ENCODE peak calls at places on chromosome 4, in four cellular contexts. One of them, this sample, is unnamed.

GRCh38 chr4:26032572-26033320 is 118.7 kb downstream of the SMIM20 start:
- DNase-seq in thyroid gland: peak
- DNase-seq in heart left ventricle: no peak
- DNase-seq in PC-9: no peak
- DNase-seq in this sample: no peak

GRCh38 chr4:145740796-145741195 is 60.9 kb downstream of the C4orf51 start:
- DNase-seq in thyroid gland: no peak
- DNase-seq in heart left ventricle: no peak
- DNase-seq in PC-9: no peak
- DNase-seq in this sample: no peak

GRCh38 chr4:140691369-140691768 is 64.8 kb downstream of the TBC1D9 start:
- DNase-seq in thyroid gland: no peak
- DNase-seq in heart left ventricle: no peak
- DNase-seq in PC-9: no peak
- DNase-seq in this sample: no peak

GRCh38 chr4:93289241-93289640 is 539.3 kb upstream of the ATOH1 start:
- DNase-seq in thyroid gland: no peak
- DNase-seq in heart left ventricle: no peak
- DNase-seq in PC-9: no peak
- DNase-seq in this sample: no peak

GRCh38 chr4:169110633-169111032 is 100.6 kb upstream of the CBR4 start:
- DNase-seq in thyroid gland: no peak
- DNase-seq in heart left ventricle: no peak
- DNase-seq in PC-9: no peak
- DNase-seq in this sample: no peak

GRCh38 chr4:165345663-165346417 is 18.4 kb downstream of the MSMO1 start:
- DNase-seq in thyroid gland: no peak
- DNase-seq in heart left ventricle: no peak
- DNase-seq in PC-9: no peak
- DNase-seq in this sample: no peak

GRCh38 chr4:153267013-153267412 is 62.8 kb downstream of the TRIM2 start:
- DNase-seq in thyroid gland: no peak
- DNase-seq in heart left ventricle: no peak
- DNase-seq in PC-9: no peak
- DNase-seq in this sample: no peak

GRCh38 chr4:124437853-124438495 is 274.6 kb downstream of the ANKRD50 start:
- DNase-seq in thyroid gland: no peak
- DNase-seq in heart left ventricle: no peak
- DNase-seq in PC-9: peak
- DNase-seq in this sample: no peak

GRCh38 chr4:152591876-152592275 is 56.0 kb upstream of the FBXW7 start:
- DNase-seq in thyroid gland: no peak
- DNase-seq in heart left ventricle: no peak
- DNase-seq in PC-9: no peak
- DNase-seq in this sample: no peak

GRCh38 chr4:128823025-128823661 is 13.6 kb downstream of the JADE1 start:
- DNase-seq in thyroid gland: no peak
- DNase-seq in heart left ventricle: no peak
- DNase-seq in PC-9: no peak
- DNase-seq in this sample: no peak

GRCh38 chr4:14178421-14178820 is 550.9 kb upstream of the BOD1L1 start:
- DNase-seq in thyroid gland: no peak
- DNase-seq in heart left ventricle: no peak
- DNase-seq in PC-9: no peak
- DNase-seq in this sample: no peak

GRCh38 chr4:98447648-98448047 is 186.5 kb downstream of the RAP1GDS1 start:
- DNase-seq in thyroid gland: no peak
- DNase-seq in heart left ventricle: no peak
- DNase-seq in PC-9: no peak
- DNase-seq in this sample: no peak
- TF ChIP-seq CTCF in thyroid gland: no peak
- TF ChIP-seq CTCF in heart left ventricle: no peak
- TF ChIP-seq CTCF in PC-9: no peak
- TF ChIP-seq CTCF in this sample: no peak

DNA sequence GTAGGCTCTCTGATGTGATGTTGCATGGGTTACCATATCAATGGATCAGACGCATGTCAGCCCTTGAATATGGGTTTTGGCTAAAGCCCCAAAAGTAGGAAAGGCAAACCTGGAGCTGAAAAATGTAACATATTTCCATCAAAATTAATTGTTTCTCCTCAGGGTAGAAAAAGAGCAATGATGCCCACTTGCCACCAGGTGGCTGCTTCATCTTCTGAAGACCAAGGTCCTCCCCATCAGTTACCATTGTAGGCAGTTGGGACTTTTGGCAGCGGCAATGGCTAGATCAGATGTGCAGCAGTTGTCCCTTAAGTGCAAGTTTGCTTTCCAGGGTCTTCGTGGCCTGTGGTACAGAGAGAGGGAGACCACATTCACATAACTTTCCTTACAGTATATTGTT is 118.2 kb downstream of the NAF1 start:
- DNase-seq in thyroid gland: no peak
- DNase-seq in heart left ventricle: no peak
- DNase-seq in PC-9: peak
- DNase-seq in this sample: no peak
- TF ChIP-seq CTCF in thyroid gland: peak
- TF ChIP-seq CTCF in heart left ventricle: peak
- TF ChIP-seq CTCF in PC-9: peak
- TF ChIP-seq CTCF in this sample: no peak

GRCh38 chr4:139015269-139015947 is at the start of gene NOCT:
- DNase-seq in thyroid gland: peak
- DNase-seq in heart left ventricle: peak
- DNase-seq in PC-9: peak
- DNase-seq in this sample: peak
- TF ChIP-seq CTCF in thyroid gland: peak
- TF ChIP-seq CTCF in heart left ventricle: no peak
- TF ChIP-seq CTCF in PC-9: no peak
- TF ChIP-seq CTCF in this sample: peak

DNA sequence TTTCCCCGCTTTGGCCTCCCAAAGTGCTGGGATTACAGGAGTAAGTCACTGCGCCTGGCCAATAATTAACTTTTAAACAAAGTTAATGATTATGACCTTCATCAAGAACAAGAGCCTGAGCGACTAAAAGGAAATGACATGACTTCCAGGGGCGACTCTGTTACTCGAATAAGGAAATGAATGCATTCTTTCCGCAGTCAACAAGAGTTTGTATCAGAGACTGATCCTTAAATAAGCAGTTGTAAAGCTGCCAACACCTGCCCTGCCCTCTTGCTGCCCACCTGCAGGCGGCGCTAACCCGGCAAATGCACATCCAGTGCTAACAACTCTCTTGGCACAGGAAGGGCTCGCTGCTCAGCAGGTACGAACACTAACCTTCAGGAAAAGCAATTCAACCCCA is 27.3 kb downstream of the WDR1 start:
- DNase-seq in thyroid gland: no peak
- DNase-seq in heart left ventricle: no peak
- DNase-seq in PC-9: no peak
- DNase-seq in this sample: no peak
- TF ChIP-seq CTCF in thyroid gland: peak
- TF ChIP-seq CTCF in heart left ventricle: peak
- TF ChIP-seq CTCF in PC-9: peak
- TF ChIP-seq CTCF in this sample: peak

GRCh38 chr4:134024251-134024650 is 177.3 kb downstream of the PABPC4L start:
- DNase-seq in thyroid gland: no peak
- DNase-seq in heart left ventricle: no peak
- DNase-seq in PC-9: no peak
- DNase-seq in this sample: no peak
- TF ChIP-seq CTCF in thyroid gland: peak
- TF ChIP-seq CTCF in heart left ventricle: no peak
- TF ChIP-seq CTCF in PC-9: no peak
- TF ChIP-seq CTCF in this sample: no peak

GRCh38 chr4:84971319-84971932 is 4.9 kb upstream of the WDFY3 start:
- DNase-seq in thyroid gland: no peak
- DNase-seq in heart left ventricle: no peak
- DNase-seq in PC-9: no peak
- DNase-seq in this sample: no peak
- TF ChIP-seq CTCF in thyroid gland: peak
- TF ChIP-seq CTCF in heart left ventricle: peak
- TF ChIP-seq CTCF in PC-9: peak
- TF ChIP-seq CTCF in this sample: peak

GRCh38 chr4:70531981-70532380 is 13.6 kb downstream of the AMTN start:
- DNase-seq in thyroid gland: no peak
- DNase-seq in heart left ventricle: no peak
- DNase-seq in PC-9: no peak
- DNase-seq in this sample: no peak
- TF ChIP-seq CTCF in thyroid gland: no peak
- TF ChIP-seq CTCF in heart left ventricle: no peak
- TF ChIP-seq CTCF in PC-9: no peak
- TF ChIP-seq CTCF in this sample: no peak